ENCODE peak calls at places on chromosome X, in seven cellular contexts. I is mucosa of descending colon; X is K562; Y is Ammon's horn; W is amniotic epithelial cell; K is stimulated activated CD4-positive, alpha-beta T cell treated with anti-CD3 and anti-CD28 coated beads, Interleukin-4, amount 100 ng/mL, for 1 hour; C is CD4-positive, alpha-beta T cell. N is an unnamed sample.

GRCh38 chrX:149151805-149152757 is 353.0 kb downstream of the IDS start:
- DNase-seq in I (no peak), X (no peak), Y (no peak), W (peak), K (no peak), C (no peak), N (no peak)

GRCh38 chrX:57655065-57655464 is 25.0 kb downstream of the NLRP2B start:
- DNase-seq in I (no peak), X (no peak), Y (no peak), W (no peak), K (no peak), C (no peak), N (no peak)

GRCh38 chrX:10110984-10111363 is 45.8 kb upstream of the CLCN4 start:
- DNase-seq in I (no peak), X (no peak), Y (no peak), W (no peak), K (peak), C (no peak), N (no peak)

GRCh38 chrX:108019382-108019857 is 25.4 kb upstream of the VSIG1 start:
- DNase-seq in I (no peak), X (no peak), Y (no peak), W (no peak), K (no peak), C (no peak), N (no peak)

GRCh38 chrX:109187473-109188168 is 294.3 kb downstream of the GUCY2F start:
- DNase-seq in I (no peak), X (no peak), Y (no peak), W (no peak), K (no peak), C (no peak), N (no peak)

GRCh38 chrX:45903781-45904201 is 641.4 kb downstream of the ZNF674 start:
- DNase-seq in I (no peak), X (no peak), Y (no peak), W (no peak), K (no peak), C (no peak), N (no peak)

GRCh38 chrX:47573334-47574095 is 8.7 kb upstream of the TIMP1 start:
- DNase-seq in I (peak), X (peak), Y (no peak), W (peak), K (no peak), C (no peak), N (no peak)

GRCh38 chrX:71543316-71543715 is 10.4 kb downstream of the OGT start:
- DNase-seq in I (no peak), X (no peak), Y (peak), W (peak), K (no peak), C (no peak), N (no peak)

GRCh38 chrX:121308276-121308805 is 260.9 kb downstream of the GLUD2 start:
- DNase-seq in I (peak), X (no peak), Y (peak), W (peak), K (peak), C (no peak), N (no peak)

GRCh38 chrX:12693754-12694153 is 97.5 kb upstream of the PRPS2 start:
- DNase-seq in I (no peak), X (no peak), Y (no peak), W (no peak), K (no peak), C (no peak), N (no peak)

N was measured in upper lobe of right lung.